ENCODE peak calls at places on chromosomes 2 and 18, in four cellular contexts. One of them, this sample, is unnamed.

GRCh38 chr2:241895732-241896641 is 26.5 kb downstream of the RTP5 start:
- DNase-seq in frontal cortex: no peak
- DNase-seq in stimulated activated CD8-positive, alpha-beta memory T cell treated with anti-CD3 and anti-CD28 coated beads, Interleukin-4, amount 100 ng/mL, for 24 hours: no peak
- DNase-seq in dorsolateral prefrontal cortex: no peak
- DNase-seq in this sample: no peak

GRCh38 chr2:207184768-207185167 is 19.0 kb upstream of the KLF7 start:
- DNase-seq in frontal cortex: no peak
- DNase-seq in stimulated activated CD8-positive, alpha-beta memory T cell treated with anti-CD3 and anti-CD28 coated beads, Interleukin-4, amount 100 ng/mL, for 24 hours: no peak
- DNase-seq in dorsolateral prefrontal cortex: no peak
- DNase-seq in this sample: no peak

GRCh38 chr2:134621939-134622705 is 96.7 kb downstream of the TMEM163 start:
- DNase-seq in frontal cortex: no peak
- DNase-seq in stimulated activated CD8-positive, alpha-beta memory T cell treated with anti-CD3 and anti-CD28 coated beads, Interleukin-4, amount 100 ng/mL, for 24 hours: no peak
- DNase-seq in dorsolateral prefrontal cortex: peak
- DNase-seq in this sample: no peak

GRCh38 chr2:44537264-44537663 is 175.5 kb downstream of the CAMKMT start:
- DNase-seq in frontal cortex: no peak
- DNase-seq in stimulated activated CD8-positive, alpha-beta memory T cell treated with anti-CD3 and anti-CD28 coated beads, Interleukin-4, amount 100 ng/mL, for 24 hours: no peak
- DNase-seq in dorsolateral prefrontal cortex: no peak
- DNase-seq in this sample: no peak

GRCh38 chr18:25830787-25831186 is 259.6 kb downstream of the SS18 start:
- DNase-seq in frontal cortex: no peak
- DNase-seq in stimulated activated CD8-positive, alpha-beta memory T cell treated with anti-CD3 and anti-CD28 coated beads, Interleukin-4, amount 100 ng/mL, for 24 hours: no peak
- DNase-seq in dorsolateral prefrontal cortex: no peak
- DNase-seq in this sample: no peak

GRCh38 chr2:173672573-173673340 is 292.4 kb downstream of the SP3 start:
- DNase-seq in frontal cortex: no peak
- DNase-seq in stimulated activated CD8-positive, alpha-beta memory T cell treated with anti-CD3 and anti-CD28 coated beads, Interleukin-4, amount 100 ng/mL, for 24 hours: no peak
- DNase-seq in dorsolateral prefrontal cortex: no peak
- DNase-seq in this sample: no peak

GRCh38 chr2:3959372-3959771 is 256.0 kb downstream of the DCDC2C start:
- DNase-seq in frontal cortex: peak
- DNase-seq in stimulated activated CD8-positive, alpha-beta memory T cell treated with anti-CD3 and anti-CD28 coated beads, Interleukin-4, amount 100 ng/mL, for 24 hours: no peak
- DNase-seq in dorsolateral prefrontal cortex: no peak
- DNase-seq in this sample: no peak

GRCh38 chr18:58140366-58141325 is 96.6 kb downstream of the NEDD4L start:
- DNase-seq in frontal cortex: peak
- DNase-seq in stimulated activated CD8-positive, alpha-beta memory T cell treated with anti-CD3 and anti-CD28 coated beads, Interleukin-4, amount 100 ng/mL, for 24 hours: no peak
- DNase-seq in dorsolateral prefrontal cortex: peak
- DNase-seq in this sample: no peak

GRCh38 chr2:233346930-233347329 is 7.4 kb upstream of the DGKD start:
- DNase-seq in frontal cortex: no peak
- DNase-seq in stimulated activated CD8-positive, alpha-beta memory T cell treated with anti-CD3 and anti-CD28 coated beads, Interleukin-4, amount 100 ng/mL, for 24 hours: no peak
- DNase-seq in dorsolateral prefrontal cortex: no peak
- DNase-seq in this sample: no peak

GRCh38 chr2:3512086-3512485 is 7.2 kb downstream of the ADI1 start:
- DNase-seq in frontal cortex: no peak
- DNase-seq in stimulated activated CD8-positive, alpha-beta memory T cell treated with anti-CD3 and anti-CD28 coated beads, Interleukin-4, amount 100 ng/mL, for 24 hours: no peak
- DNase-seq in dorsolateral prefrontal cortex: no peak
- DNase-seq in this sample: no peak

GRCh38 chr2:131035112-131035825 is 58.0 kb downstream of the FAM168B start:
- DNase-seq in frontal cortex: no peak
- DNase-seq in stimulated activated CD8-positive, alpha-beta memory T cell treated with anti-CD3 and anti-CD28 coated beads, Interleukin-4, amount 100 ng/mL, for 24 hours: no peak
- DNase-seq in dorsolateral prefrontal cortex: no peak
- DNase-seq in this sample: no peak

This sample was measured in 8988T.